ENCODE peak calls at places on chromosome 11, in eight cellular contexts. Y is astrocyte; E is IMR-90; Q is AG04450; C is heart left ventricle; D is CD8-positive, alpha-beta T cell; R is brain microvascular endothelial cell; V is adrenal gland. U is an unnamed sample.

GRCh38 chr11:32092581-32093170 is 1.8 kb downstream of the RCN1 start:
- DNase-seq in Y (no peak), E (no peak), Q (no peak), C (no peak), D (no peak), R (no peak), V (no peak), U (no peak)

GRCh38 chr11:72683782-72684200 is 9.6 kb upstream of the PDE2A start:
- DNase-seq in Y (no peak), E (peak; percentile 19), Q (no peak), C (peak; percentile 53), D (peak; percentile 80), R (peak; percentile 40), V (peak; percentile 60), U (no peak)

GRCh38 chr11:66183581-66184048 is 84.8 kb upstream of the RAB1B start:
- DNase-seq in Y (no peak), E (no peak), Q (no peak), C (no peak), D (no peak), R (peak; percentile 22), V (no peak), U (no peak)

GRCh38 chr11:23078289-23078971 is 218.2 kb upstream of the CCDC179 start:
- DNase-seq in Y (peak; percentile 63), E (peak; percentile 80), Q (peak; percentile 18), C (no peak), D (no peak), R (peak; percentile 9), V (no peak), U (peak; percentile 37)

GRCh38 chr11:92409347-92409746 is 184.7 kb downstream of the FAT3 start:
- DNase-seq in Y (no peak), E (no peak), Q (no peak), C (no peak), D (no peak), R (no peak), V (no peak), U (no peak)

GRCh38 chr11:71342951-71343827 is 90.8 kb upstream of the SHANK2 start:
- DNase-seq in Y (no peak), E (peak; percentile 15), Q (no peak), C (no peak), D (no peak), R (peak; percentile 6), V (peak; percentile 79), U (no peak)

GRCh38 chr11:3157381-3158130 is 7.6 kb downstream of the OSBPL5 start:
- DNase-seq in Y (no peak), E (no peak), Q (no peak), C (no peak), D (peak; percentile 61), R (peak; percentile 32), V (no peak), U (no peak)

GRCh38 chr11:95863486-95864140 is 60.3 kb downstream of the MTMR2 start:
- DNase-seq in Y (peak; percentile 89), E (peak; percentile 89), Q (peak; percentile 49), C (no peak), D (no peak), R (peak; percentile 50), V (no peak), U (peak; percentile 47)

GRCh38 chr11:78170413-78170812 is 18.0 kb downstream of the KCTD21 start:
- DNase-seq in Y (no peak), E (no peak), Q (no peak), C (no peak), D (no peak), R (no peak), V (no peak), U (no peak)

GRCh38 chr11:17275376-17276235 is 933 bp upstream of the NUCB2 start:
- DNase-seq in Y (no peak), E (no peak), Q (no peak), C (no peak), D (no peak), R (no peak), V (no peak), U (no peak)

GRCh38 chr11:64762916-64763803 is 3.4 kb upstream of the PYGM start:
- DNase-seq in Y (peak; percentile 76), E (peak; percentile 79), Q (no peak), C (no peak), D (no peak), R (peak; percentile 52), V (peak; percentile 80), U (peak; percentile 32)

GRCh38 chr11:122746050-122746478 is 90.5 kb downstream of the UBASH3B start:
- DNase-seq in Y (no peak), E (no peak), Q (no peak), C (no peak), D (peak; percentile 65), R (no peak), V (no peak), U (no peak)

GRCh38 chr11:17014321-17014773 is at the start of gene PLEKHA7:
- DNase-seq in Y (no peak), E (no peak), Q (no peak), C (no peak), D (no peak), R (no peak), V (no peak), U (no peak)

GRCh38 chr11:84045146-84045545 is 759.0 kb upstream of the CCDC90B start:
- DNase-seq in Y (no peak), E (no peak), Q (no peak), C (no peak), D (no peak), R (no peak), V (no peak), U (no peak)

GRCh38 chr11:32888805-32889204 is 3.8 kb upstream of the QSER1 start:
- DNase-seq in Y (peak; percentile 79), E (peak; percentile 76), Q (peak; percentile 34), C (no peak), D (no peak), R (peak; percentile 1), V (no peak), U (peak; percentile 34)

GRCh38 chr11:64546600-64546999 is 44.4 kb upstream of the SLC22A12 start:
- DNase-seq in Y (no peak), E (no peak), Q (no peak), C (no peak), D (no peak), R (no peak), V (no peak), U (no peak)

GRCh38 chr11:1749020-1749758 is 1.2 kb downstream of the IFITM10 start:
- DNase-seq in Y (no peak), E (no peak), Q (no peak), C (no peak), D (no peak), R (no peak), V (peak; percentile 77), U (no peak)

GRCh38 chr11:1746956-1747752 is 3.2 kb downstream of the IFITM10 start:
- DNase-seq in Y (no peak), E (no peak), Q (no peak), C (no peak), D (no peak), R (no peak), V (no peak), U (no peak)

GRCh38 chr11:1746516-1746931 is 3.9 kb downstream of the IFITM10 start:
- DNase-seq in Y (no peak), E (no peak), Q (no peak), C (no peak), D (no peak), R (no peak), V (peak; percentile 91), U (no peak)

GRCh38 chr11:1748467-1749019 is 1.9 kb downstream of the IFITM10 start:
- DNase-seq in Y (no peak), E (no peak), Q (no peak), C (no peak), D (no peak), R (no peak), V (peak; percentile 50), U (no peak)

DNA sequence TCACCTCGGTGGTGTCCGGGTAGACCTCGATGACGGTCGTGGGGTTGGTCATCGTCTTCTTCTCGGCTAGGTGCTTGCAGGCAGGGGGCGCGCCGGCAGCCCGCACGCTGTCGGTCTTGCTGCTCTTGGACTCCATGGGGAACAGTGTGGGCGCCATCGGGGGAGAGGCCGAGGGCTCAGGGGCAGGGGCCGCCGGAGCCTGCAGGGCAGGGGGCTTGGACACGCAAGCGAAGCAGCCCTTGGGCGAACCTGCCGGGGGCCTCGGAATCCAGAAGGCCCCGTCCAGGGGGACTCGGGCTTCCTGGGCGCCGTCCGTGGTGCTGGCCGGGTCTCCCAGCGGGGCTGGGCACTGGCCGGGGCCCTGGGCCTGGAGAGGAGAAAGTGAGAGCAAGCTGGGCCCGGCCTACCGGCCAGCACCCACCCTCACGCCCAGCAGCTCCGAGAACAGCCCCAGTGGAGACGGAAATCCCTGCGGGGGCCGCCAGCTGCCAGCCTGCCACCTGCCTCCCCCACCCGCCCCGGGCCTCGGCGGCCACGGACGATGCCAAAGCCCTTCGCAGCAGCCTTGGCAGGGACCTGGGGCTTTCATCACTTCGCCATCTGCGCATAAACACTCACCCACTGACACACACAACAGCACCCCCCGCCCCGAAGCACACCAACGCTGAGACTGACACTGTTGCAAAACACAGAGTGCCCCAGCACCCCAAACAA is 2.5 kb downstream of the IFITM10 start:
- DNase-seq in Y (no peak), E (no peak), Q (no peak), C (no peak), D (no peak), R (no peak), V (peak; percentile 80), U (no peak)
- H3K4me3 ChIP-seq in Y (peak overlapping the region; percentile 49), E (no peak overlapping the region), Q (no peak overlapping the region), C (peak overlapping the region; percentile 51), D (no peak overlapping the region), R (peak overlapping the region; percentile 70), V (peak overlapping the region; percentile 73), U (peak overlapping the region; percentile 71)

DNA sequence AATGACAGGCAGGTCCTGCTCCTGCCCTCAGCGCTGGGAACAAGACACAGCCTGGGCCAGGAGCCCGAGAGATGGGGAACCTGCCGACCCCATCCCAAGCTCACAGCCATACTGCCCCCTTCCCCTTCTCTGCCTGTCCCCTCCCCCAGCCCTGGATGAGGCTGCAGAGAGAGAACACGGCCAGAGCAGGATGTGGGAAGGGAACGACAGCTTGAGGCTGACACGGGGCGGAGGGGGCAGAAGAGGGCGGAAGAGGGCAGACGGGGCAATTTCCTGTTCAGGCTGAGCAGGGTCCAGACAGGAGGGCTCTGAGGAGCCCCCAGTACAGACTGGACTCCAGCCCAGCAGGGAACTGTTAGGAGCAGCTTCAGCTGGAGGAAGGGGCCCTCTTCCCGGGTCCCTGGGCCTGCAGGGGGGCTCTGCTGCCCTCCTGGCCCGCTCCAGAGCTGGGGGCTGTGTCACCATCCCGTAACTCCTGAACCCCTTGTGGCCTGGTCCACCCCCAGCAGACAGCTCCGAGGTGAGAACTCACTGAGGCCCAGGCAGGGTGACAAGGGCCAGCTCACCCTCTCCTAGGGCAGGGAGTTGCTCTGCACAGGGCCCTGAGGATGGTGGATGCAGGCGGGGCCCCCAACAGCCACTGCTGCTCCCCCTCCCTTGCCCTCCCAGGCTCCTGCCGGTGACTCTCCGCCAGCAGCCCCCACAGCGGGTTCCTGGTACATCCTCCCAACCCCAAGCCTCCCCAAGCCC is 5.7 kb downstream of the CTSD start:
- DNase-seq in Y (no peak), E (no peak), Q (no peak), C (no peak), D (peak; percentile 84), R (no peak), V (peak; percentile 50), U (no peak)
- H3K4me3 ChIP-seq in Y (no peak overlapping the region), E (no peak overlapping the region), Q (no peak overlapping the region), C (no peak overlapping the region), D (peak overlapping the region; percentile 53), R (no peak overlapping the region), V (peak overlapping the region; percentile 18), U (no peak overlapping the region)

GRCh38 chr11:119263352-119263940 is 53.5 kb downstream of the MCAM start:
- DNase-seq in Y (no peak), E (peak; percentile 12), Q (no peak), C (no peak), D (no peak), R (no peak), V (no peak), U (no peak)
- H3K4me3 ChIP-seq in Y (no peak overlapping the region), E (no peak overlapping the region), Q (no peak overlapping the region), C (no peak overlapping the region), D (no peak overlapping the region), R (no peak overlapping the region), V (no peak overlapping the region), U (no peak overlapping the region)

GRCh38 chr11:107408762-107409200 is 48.8 kb downstream of the CWF19L2 start:
- DNase-seq in Y (no peak), E (no peak), Q (no peak), C (no peak), D (no peak), R (no peak), V (no peak), U (no peak)
- H3K4me3 ChIP-seq in Y (no peak overlapping the region), E (no peak overlapping the region), Q (no peak overlapping the region), C (no peak overlapping the region), D (no peak overlapping the region), R (no peak overlapping the region), V (no peak overlapping the region), U (no peak overlapping the region)